ENCODE peak calls at places on chromosomes 13 and 19, in seven cellular contexts. M is fibroblast of mammary gland; G is B cell; I is AG10803; R is CD4-positive, alpha-beta T cell; F is fibroblast of pulmonary artery; V is BE2C. W is an unnamed sample.

GRCh38 chr13:32086791-32087441 is 55.3 kb downstream of the FRY start:
- DNase-seq in V (no peak), G (no peak), I (no peak), R (no peak), F (no peak), M (peak), W (no peak)

GRCh38 chr13:25654332-25654731 is 282.6 kb downstream of the ATP8A2 start:
- DNase-seq in G (no peak), F (no peak), V (no peak), I (no peak), R (no peak), M (no peak), W (no peak)

GRCh38 chr19:42252365-42253244 is 2.3 kb downstream of the ERF start:
- DNase-seq in G (peak), M (peak), V (no peak), F (peak), R (no peak), I (peak), W (peak)

GRCh38 chr19:18284710-18285430 is 3.4 kb upstream of the JUND start:
- DNase-seq in R (no peak), V (no peak), G (peak), I (no peak), F (no peak), M (no peak), W (no peak)

GRCh38 chr13:107223867-107224266 is 655.9 kb upstream of the ARGLU1 start:
- DNase-seq in V (no peak), M (no peak), G (no peak), I (no peak), F (no peak), R (no peak), W (no peak)

GRCh38 chr19:36097036-36097435 is 13.9 kb upstream of the OVOL3 start:
- DNase-seq in R (no peak), M (no peak), I (no peak), F (peak), G (no peak), V (no peak), W (no peak)

GRCh38 chr19:13817615-13818371 is 22.6 kb downstream of the ZSWIM4 start:
- DNase-seq in G (peak), M (no peak), R (no peak), I (no peak), F (no peak), V (no peak), W (peak)

GRCh38 chr13:21137696-21138095 is 38.7 kb downstream of the SKA3 start:
- DNase-seq in G (no peak), V (no peak), R (no peak), M (peak), F (peak), I (peak), W (no peak)

GRCh38 chr19:14473915-14474578 is 1.1 kb downstream of the PTGER1 start:
- DNase-seq in F (no peak), G (no peak), R (no peak), M (no peak), V (no peak), I (no peak), W (no peak)

GRCh38 chr13:59247166-59247565 is 916.6 kb downstream of the DIAPH3 start:
- DNase-seq in V (peak), R (no peak), M (no peak), I (no peak), G (no peak), F (no peak), W (no peak)

GRCh38 chr13:87244256-87244870 is 426.8 kb upstream of the SLITRK5 start:
- DNase-seq in I (no peak), V (no peak), F (no peak), M (no peak), G (no peak), R (no peak), W (no peak)

DNA sequence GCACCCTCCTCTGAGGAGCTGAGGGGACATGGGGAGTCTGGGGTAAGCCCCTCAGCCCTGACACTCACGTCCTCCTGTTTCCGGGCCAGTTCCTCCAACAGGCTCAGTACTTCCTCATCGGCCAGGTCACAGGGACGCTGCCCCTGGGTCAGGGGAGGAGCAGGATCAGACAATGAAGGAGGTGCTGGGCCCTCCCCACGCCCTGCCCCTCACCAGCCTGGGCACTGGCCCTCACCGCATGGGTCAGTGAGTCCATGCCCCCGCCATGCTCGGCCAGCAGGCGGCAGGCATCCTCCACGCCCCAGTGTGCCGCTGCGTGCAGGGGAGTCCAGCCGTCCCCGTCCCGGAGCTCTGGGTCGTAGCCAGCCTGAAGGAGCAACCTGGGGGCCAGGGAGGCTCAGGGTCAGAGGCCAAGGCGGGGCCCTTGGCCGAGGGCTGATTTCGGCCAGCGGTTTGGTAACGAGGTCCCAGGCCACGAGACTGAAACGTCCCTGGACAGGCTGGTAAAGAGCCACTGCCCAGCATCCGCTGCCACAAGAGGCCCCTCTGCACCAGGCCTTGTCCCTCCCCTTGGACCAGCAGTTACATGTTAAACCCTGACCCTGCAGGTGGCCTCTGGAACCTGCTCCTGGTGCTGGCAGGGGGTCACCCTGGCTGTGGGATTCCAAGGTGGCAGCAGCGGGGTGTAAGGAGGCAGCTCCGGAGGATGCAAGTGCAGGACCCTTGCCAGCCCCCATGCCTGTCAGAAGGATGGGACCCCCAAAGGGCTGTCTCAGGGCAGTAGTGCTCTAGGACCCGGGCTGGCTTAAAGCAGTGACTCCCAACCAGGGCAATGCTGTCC is 18.5 kb downstream of the PPP1R12C start:
- DNase-seq in G (no peak), R (no peak), V (no peak), I (no peak), M (no peak), F (no peak), W (no peak)
- TF ChIP-seq CTCF in G (no peak), R (no peak), V (peak), I (no peak), M (no peak), F (no peak), W (no peak)

GRCh38 chr13:34959489-34959888 is 17.4 kb downstream of the NBEA start:
- DNase-seq in R (no peak), M (no peak), V (no peak), G (no peak), I (no peak), F (no peak), W (no peak)
- TF ChIP-seq CTCF in R (no peak), M (no peak), V (no peak), G (no peak), I (no peak), F (no peak), W (no peak)

GRCh38 chr19:30123611-30124010 is 181.6 kb downstream of the URI1 start:
- DNase-seq in R (no peak), M (no peak), F (no peak), V (no peak), G (no peak), I (no peak), W (no peak)
- TF ChIP-seq CTCF in R (no peak), M (no peak), F (no peak), V (no peak), G (no peak), I (no peak), W (no peak)

GRCh38 chr19:1070576-1070930 is 3.6 kb downstream of the ARHGAP45 start:
- DNase-seq in I (no peak), G (no peak), F (no peak), R (no peak), V (no peak), M (no peak), W (no peak)
- TF ChIP-seq CTCF in I (peak), G (no peak), F (peak), R (no peak), V (no peak), M (no peak), W (peak)

GRCh38 chr19:3253270-3253669 is 28.8 kb downstream of the CELF5 start:
- DNase-seq in F (no peak), V (no peak), G (no peak), R (no peak), I (no peak), M (peak), W (no peak)
- TF ChIP-seq CTCF in F (no peak), V (peak), G (no peak), R (no peak), I (no peak), M (no peak), W (no peak)

GRCh38 chr13:43195551-43195950 is 172.2 kb downstream of the DNAJC15 start:
- DNase-seq in I (no peak), R (no peak), V (no peak), F (no peak), G (no peak), M (no peak), W (no peak)
- TF ChIP-seq CTCF in I (no peak), R (no peak), V (peak), F (peak), G (no peak), M (peak), W (no peak)

DNA sequence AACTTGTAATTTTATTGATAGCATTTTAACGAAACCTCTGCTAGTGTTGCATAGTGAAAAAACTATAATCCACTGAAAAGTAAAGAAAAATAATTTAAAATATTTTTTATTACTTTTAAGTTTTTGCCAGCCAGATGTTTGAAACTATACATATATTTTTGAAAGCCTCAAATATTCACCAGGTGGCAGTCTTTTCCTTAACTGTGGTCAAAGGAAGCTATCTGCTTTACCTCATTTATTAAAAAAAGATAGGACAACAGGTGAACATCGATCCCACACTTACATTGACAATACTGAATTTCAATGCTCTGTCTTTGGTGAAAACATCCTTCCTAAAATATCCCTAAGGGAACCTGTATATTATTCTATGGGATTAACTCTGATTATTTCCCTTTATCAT is 100.5 kb downstream of the TRPC4 start:
- DNase-seq in I (no peak), M (no peak), G (no peak), R (no peak), V (no peak), F (peak), W (no peak)
- TF ChIP-seq CTCF in I (peak), M (peak), G (no peak), R (no peak), V (no peak), F (peak), W (peak)

GRCh38 chr19:11339254-11340098 is at the start of gene RAB3D:
- DNase-seq in F (peak), I (peak), V (peak), R (peak), G (peak), M (peak), W (peak)
- TF ChIP-seq CTCF in F (no peak), I (no peak), V (no peak), R (no peak), G (no peak), M (no peak), W (no peak)

DNA sequence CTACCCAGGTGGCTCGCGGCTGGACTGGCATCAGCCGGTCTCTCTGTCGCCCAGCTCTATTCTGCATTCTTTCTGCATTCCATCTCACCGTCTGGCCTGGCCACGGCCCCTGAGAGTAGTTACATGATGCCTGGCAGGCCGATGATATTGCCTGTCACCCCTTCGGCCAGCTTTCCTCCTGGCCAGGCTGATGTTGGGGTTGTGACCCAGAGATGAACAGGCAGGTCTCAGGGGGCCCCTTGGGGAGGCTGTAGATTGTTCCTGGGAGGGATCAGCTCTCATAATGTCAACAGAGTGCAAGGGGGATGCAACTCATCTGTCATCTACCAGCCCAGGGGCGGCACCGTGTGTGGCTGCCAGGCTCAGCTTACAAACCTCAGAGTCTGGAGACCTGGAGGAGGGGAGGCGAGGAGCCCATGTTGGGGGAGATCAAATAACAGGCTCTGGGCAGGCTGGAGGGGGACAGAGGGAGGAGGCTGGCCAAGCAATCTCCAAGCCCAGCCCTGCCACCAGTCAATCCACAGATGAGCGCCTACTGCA is 13.6 kb upstream of the FBXO17 start:
- DNase-seq in I (peak), F (no peak), G (no peak), R (no peak), M (no peak), V (peak), W (no peak)
- TF ChIP-seq CTCF in I (no peak), F (no peak), G (no peak), R (no peak), M (no peak), V (no peak), W (no peak)